ENCODE peak calls at places on chromosomes 6 and 20, in ten cellular contexts. Q is prostate gland; I is T-helper 1 cell; C is RWPE1; V is T-helper 2 cell; E is tibial nerve; O is neural crest cell; M is cardiac fibroblast; D is Calu3; S is stimulated activated naive CD8-positive, alpha-beta T cell treated with anti-CD3 and anti-CD28 coated beads, Interleukin-15, amount 100 ng/mL, for 72 hours. P is an unnamed sample.

GRCh38 chr20:52268184-52268583 is 76.6 kb upstream of the ZFP64 start:
- DNase-seq in Q (no peak), I (no peak), C (no peak), V (no peak), E (no peak), O (no peak), M (no peak), D (no peak), S (no peak), P (no peak)

GRCh38 chr20:15584507-15584906 is 988.7 kb downstream of the KIF16B start:
- DNase-seq in Q (no peak), I (no peak), C (no peak), V (no peak), E (no peak), O (no peak), M (no peak), D (no peak), S (no peak), P (no peak)

GRCh38 chr6:94478178-94479140 is 1059.1 kb upstream of the EPHA7 start:
- DNase-seq in Q (no peak), I (no peak), C (no peak), V (no peak), E (no peak), O (no peak), M (no peak), D (no peak), S (no peak), P (no peak)

GRCh38 chr20:59495894-59496510 is 108.3 kb upstream of the PHACTR3 start:
- DNase-seq in Q (peak; percentile 42), I (peak; percentile 47), C (peak; percentile 79), V (peak; percentile 50), E (peak; percentile 52), O (peak; percentile 82), M (peak; percentile 71), D (peak; percentile 90), S (peak; percentile 62), P (peak; percentile 60)

GRCh38 chr20:32438331-32438858 is 80.3 kb downstream of the ASXL1 start:
- DNase-seq in Q (no peak), I (no peak), C (no peak), V (no peak), E (no peak), O (no peak), M (no peak), D (no peak), S (no peak), P (no peak)

GRCh38 chr20:18263723-18264122 is 24.6 kb upstream of the ZNF133 start:
- DNase-seq in Q (no peak), I (no peak), C (no peak), V (no peak), E (no peak), O (no peak), M (peak; percentile 46), D (peak; percentile 59), S (no peak), P (peak; percentile 65)

GRCh38 chr6:2688416-2689064 is 62.2 kb downstream of the MYLK4 start:
- DNase-seq in Q (no peak), I (no peak), C (peak; percentile 82), V (no peak), E (no peak), O (no peak), M (peak; percentile 96), D (peak; percentile 6), S (no peak), P (no peak)

GRCh38 chr6:2534406-2535139 is 216.1 kb downstream of the MYLK4 start:
- DNase-seq in Q (no peak), I (no peak), C (no peak), V (no peak), E (no peak), O (no peak), M (peak; percentile 25), D (no peak), S (no peak), P (no peak)

GRCh38 chr6:157989541-157990289 is 8.1 kb downstream of the SYNJ2 start:
- DNase-seq in Q (peak; percentile 85), I (no peak), C (peak; percentile 29), V (no peak), E (no peak), O (no peak), M (peak; percentile 41), D (peak; percentile 79), S (no peak), P (peak; percentile 89)

GRCh38 chr20:50138479-50139393 is 14.8 kb downstream of the PEDS1 start:
- DNase-seq in Q (no peak), I (no peak), C (no peak), V (no peak), E (no peak), O (peak; percentile 55), M (peak; percentile 45), D (peak; percentile 96), S (no peak), P (no peak)

GRCh38 chr20:58889334-58890072 is 37.0 kb downstream of the GNAS start:
- DNase-seq in Q (no peak), I (no peak), C (no peak), V (no peak), E (no peak), O (no peak), M (peak; percentile 29), D (peak; percentile 26), S (peak; percentile 30), P (no peak)

GRCh38 chr20:50056408-50056926 is 56.5 kb downstream of the UBE2V1 start:
- DNase-seq in Q (no peak), I (no peak), C (no peak), V (no peak), E (no peak), O (no peak), M (no peak), D (no peak), S (no peak), P (no peak)

GRCh38 chr6:81767163-81768000 is 14.9 kb upstream of the TENT5A start:
- DNase-seq in Q (no peak), I (no peak), C (no peak), V (no peak), E (no peak), O (no peak), M (peak; percentile 69), D (no peak), S (no peak), P (peak; percentile 73)

GRCh38 chr6:84685983-84686584 is 78.3 kb downstream of the TBX18 start:
- DNase-seq in Q (no peak), I (peak; percentile 3), C (peak; percentile 2), V (no peak), E (no peak), O (peak; percentile 3), M (peak; percentile 53), D (peak; percentile 5), S (no peak), P (peak; percentile 19)

GRCh38 chr6:6890400-6890858 is 217.3 kb upstream of the RREB1 start:
- DNase-seq in Q (no peak), I (no peak), C (no peak), V (no peak), E (no peak), O (peak; percentile 12), M (peak; percentile 9), D (peak; percentile 25), S (no peak), P (peak; percentile 77)

GRCh38 chr6:28252507-28252975 is 472 bp upstream of the ZKSCAN4 start:
- DNase-seq in Q (no peak), I (no peak), C (no peak), V (no peak), E (no peak), O (no peak), M (no peak), D (no peak), S (no peak), P (no peak)

GRCh38 chr6:7813704-7814103 is 87.8 kb downstream of the BMP6 start:
- DNase-seq in Q (no peak), I (no peak), C (no peak), V (no peak), E (no peak), O (no peak), M (no peak), D (peak; percentile 6), S (no peak), P (no peak)

GRCh38 chr6:28953039-28953872 is 29.5 kb upstream of the TRIM27 start:
- DNase-seq in Q (no peak), I (peak; percentile 49), C (peak; percentile 50), V (peak; percentile 45), E (no peak), O (peak; percentile 44), M (peak; percentile 85), D (peak; percentile 71), S (peak; percentile 70), P (peak; percentile 60)

GRCh38 chr20:5090191-5090590 is 29.6 kb downstream of the PCNA start:
- DNase-seq in Q (no peak), I (peak; percentile 69), C (no peak), V (no peak), E (peak; percentile 34), O (no peak), M (peak; percentile 32), D (no peak), S (no peak), P (no peak)

GRCh38 chr6:16694789-16695188 is 66.5 kb downstream of the ATXN1 start:
- DNase-seq in Q (no peak), I (peak; percentile 80), C (no peak), V (no peak), E (no peak), O (no peak), M (no peak), D (no peak), S (peak; percentile 71), P (no peak)

GRCh38 chr6:73129653-73130443 is 95.4 kb downstream of the KHDC1L start:
- DNase-seq in Q (peak; percentile 80), I (peak; percentile 63), C (peak; percentile 75), V (peak; percentile 63), E (peak; percentile 91), O (peak; percentile 97), M (peak; percentile 83), D (peak; percentile 89), S (peak; percentile 79), P (peak; percentile 71)

GRCh38 chr6:56595490-56596122 is 47.1 kb downstream of the DST start:
- DNase-seq in Q (peak; percentile 30), I (peak; percentile 68), C (peak; percentile 35), V (no peak), E (peak; percentile 44), O (peak; percentile 16), M (peak; percentile 42), D (peak; percentile 41), S (peak; percentile 24), P (peak; percentile 41)

GRCh38 chr6:114304304-114304887 is 38.4 kb downstream of the HS3ST5 start:
- DNase-seq in Q (no peak), I (no peak), C (no peak), V (no peak), E (no peak), O (no peak), M (peak; percentile 49), D (no peak), S (no peak), P (no peak)

GRCh38 chr6:56863366-56863765 is 91.5 kb upstream of the BEND6 start:
- DNase-seq in Q (no peak), I (no peak), C (peak; percentile 89), V (no peak), E (no peak), O (no peak), M (peak; percentile 94), D (peak; percentile 30), S (no peak), P (no peak)

P was measured in colonic mucosa.